ENCODE peak calls at places on chromosomes 5 and 9, in five cellular contexts. One of them, this sample, is unnamed.

GRCh38 chr5:127568166-127568565 is 50.7 kb downstream of the PRRC1 start:
- DNase-seq in germinal center: no peak
- DNase-seq in HT1080: no peak
- DNase-seq in uterus: no peak
- DNase-seq in GM19239: no peak
- DNase-seq in this sample: no peak

GRCh38 chr5:172721455-172722308 is 49.3 kb downstream of the DUSP1 start:
- DNase-seq in germinal center: no peak
- DNase-seq in HT1080: no peak
- DNase-seq in uterus: no peak
- DNase-seq in GM19239: no peak
- DNase-seq in this sample: no peak

GRCh38 chr5:125487231-125487630 is 740.8 kb upstream of the ZNF608 start:
- DNase-seq in germinal center: no peak
- DNase-seq in HT1080: no peak
- DNase-seq in uterus: no peak
- DNase-seq in GM19239: no peak
- DNase-seq in this sample: no peak

GRCh38 chr9:125750656-125751035 is 3.5 kb downstream of the PBX3 start:
- DNase-seq in germinal center: no peak
- DNase-seq in HT1080: no peak
- DNase-seq in uterus: no peak
- DNase-seq in GM19239: no peak
- DNase-seq in this sample: no peak

GRCh38 chr9:121815556-121816448 is 164.4 kb downstream of the DAB2IP start:
- DNase-seq in germinal center: no peak
- DNase-seq in HT1080: no peak
- DNase-seq in uterus: no peak
- DNase-seq in GM19239: no peak
- DNase-seq in this sample: no peak

GRCh38 chr9:111597852-111598729 is 1.4 kb downstream of the PTGR1 start:
- DNase-seq in germinal center: peak
- DNase-seq in HT1080: peak
- DNase-seq in uterus: peak
- DNase-seq in GM19239: peak
- DNase-seq in this sample: no peak

GRCh38 chr5:140509898-140510297 is 37.6 kb upstream of the EIF4EBP3 start:
- DNase-seq in germinal center: no peak
- DNase-seq in HT1080: no peak
- DNase-seq in uterus: no peak
- DNase-seq in GM19239: no peak
- DNase-seq in this sample: no peak

GRCh38 chr9:136142416-136142800 is 23.7 kb upstream of the TMEM250 start:
- DNase-seq in germinal center: no peak
- DNase-seq in HT1080: no peak
- DNase-seq in uterus: no peak
- DNase-seq in GM19239: no peak
- DNase-seq in this sample: no peak

GRCh38 chr5:11248958-11249357 is 487.9 kb upstream of the DAP start:
- DNase-seq in germinal center: no peak
- DNase-seq in HT1080: no peak
- DNase-seq in uterus: no peak
- DNase-seq in GM19239: no peak
- DNase-seq in this sample: no peak

GRCh38 chr5:132259061-132259851 is 1.8 kb downstream of the PDLIM4 start:
- DNase-seq in germinal center: no peak
- DNase-seq in HT1080: no peak
- DNase-seq in uterus: peak
- DNase-seq in GM19239: no peak
- DNase-seq in this sample: no peak

GRCh38 chr5:164504141-164504772 is 998.8 kb downstream of the MAT2B start:
- DNase-seq in germinal center: peak
- DNase-seq in HT1080: peak
- DNase-seq in uterus: no peak
- DNase-seq in GM19239: no peak
- DNase-seq in this sample: no peak

GRCh38 chr5:95673076-95673475 is 9.7 kb downstream of the SPATA9 start:
- DNase-seq in germinal center: no peak
- DNase-seq in HT1080: no peak
- DNase-seq in uterus: no peak
- DNase-seq in GM19239: no peak
- DNase-seq in this sample: no peak

GRCh38 chr5:179978792-179979191 is 71.1 kb upstream of the TBC1D9B start:
- DNase-seq in germinal center: no peak
- DNase-seq in HT1080: no peak
- DNase-seq in uterus: no peak
- DNase-seq in GM19239: no peak
- DNase-seq in this sample: no peak

GRCh38 chr5:89087551-89088318 is 204.8 kb upstream of the MEF2C start:
- DNase-seq in germinal center: no peak
- DNase-seq in HT1080: no peak
- DNase-seq in uterus: no peak
- DNase-seq in GM19239: no peak
- DNase-seq in this sample: no peak

This sample was measured in thoracic aorta.